ENCODE peak calls at places on chromosomes 12 and 14, in nine cellular contexts. One of them, this sample, is unnamed. For H3K36me3, the result is how much of the 10 kb centered on the place peaks cover.

GRCh38 chr12:645563-646071 is 17.6 kb downstream of the NINJ2 start:
- DNase-seq in left ventricle myocardium inferior: peak
- DNase-seq in stomach: peak
- DNase-seq in transverse colon: no peak
- DNase-seq in ovary: peak
- DNase-seq in left lung: no peak
- DNase-seq in heart left ventricle: peak
- DNase-seq in adrenal gland: peak
- DNase-seq in IMR-90: peak
- DNase-seq in this sample: peak

GRCh38 chr12:131043401-131043871 is 89.7 kb downstream of the ADGRD1 start:
- DNase-seq in left ventricle myocardium inferior: no peak
- DNase-seq in IMR-90: no peak
- DNase-seq in stomach: no peak
- DNase-seq in ovary: no peak
- DNase-seq in transverse colon: no peak
- DNase-seq in left lung: peak
- DNase-seq in heart left ventricle: no peak
- DNase-seq in adrenal gland: no peak
- DNase-seq in this sample: no peak

GRCh38 chr12:49296836-49297694 is 2.1 kb downstream of the PRPH start:
- DNase-seq in adrenal gland: peak
- DNase-seq in transverse colon: peak
- DNase-seq in stomach: peak
- DNase-seq in ovary: no peak
- DNase-seq in left ventricle myocardium inferior: no peak
- DNase-seq in heart left ventricle: no peak
- DNase-seq in left lung: peak
- DNase-seq in IMR-90: no peak
- DNase-seq in this sample: no peak

GRCh38 chr12:117968826-117969659 is at the start of gene KSR2:
- DNase-seq in IMR-90: no peak
- DNase-seq in left lung: peak
- DNase-seq in adrenal gland: peak
- DNase-seq in stomach: peak
- DNase-seq in transverse colon: peak
- DNase-seq in ovary: peak
- DNase-seq in left ventricle myocardium inferior: no peak
- DNase-seq in heart left ventricle: no peak
- DNase-seq in this sample: no peak

GRCh38 chr14:34700622-34701130 is 13.7 kb downstream of the CFL2 start:
- DNase-seq in stomach: no peak
- DNase-seq in transverse colon: no peak
- DNase-seq in adrenal gland: no peak
- DNase-seq in heart left ventricle: no peak
- DNase-seq in left ventricle myocardium inferior: no peak
- DNase-seq in ovary: no peak
- DNase-seq in IMR-90: no peak
- DNase-seq in left lung: no peak
- DNase-seq in this sample: no peak

GRCh38 chr12:29517265-29517664 is 19.8 kb upstream of the OVCH1 start:
- DNase-seq in left ventricle myocardium inferior: no peak
- DNase-seq in stomach: no peak
- DNase-seq in heart left ventricle: no peak
- DNase-seq in adrenal gland: no peak
- DNase-seq in IMR-90: no peak
- DNase-seq in left lung: no peak
- DNase-seq in transverse colon: no peak
- DNase-seq in ovary: no peak
- DNase-seq in this sample: no peak

GRCh38 chr12:63045020-63045860 is 105.8 kb downstream of the AVPR1A start:
- DNase-seq in stomach: no peak
- DNase-seq in left lung: no peak
- DNase-seq in heart left ventricle: no peak
- DNase-seq in transverse colon: no peak
- DNase-seq in left ventricle myocardium inferior: no peak
- DNase-seq in adrenal gland: no peak
- DNase-seq in IMR-90: peak
- DNase-seq in ovary: no peak
- DNase-seq in this sample: no peak

GRCh38 chr12:67052981-67053380 is 216.2 kb upstream of the CAND1 start:
- DNase-seq in stomach: no peak
- DNase-seq in left lung: no peak
- DNase-seq in adrenal gland: no peak
- DNase-seq in IMR-90: no peak
- DNase-seq in transverse colon: no peak
- DNase-seq in left ventricle myocardium inferior: no peak
- DNase-seq in heart left ventricle: no peak
- DNase-seq in ovary: no peak
- DNase-seq in this sample: no peak

GRCh38 chr12:45292486-45293195 is 76.7 kb downstream of the ANO6 start:
- DNase-seq in stomach: no peak
- DNase-seq in ovary: peak
- DNase-seq in heart left ventricle: no peak
- DNase-seq in adrenal gland: no peak
- DNase-seq in left ventricle myocardium inferior: no peak
- DNase-seq in left lung: no peak
- DNase-seq in transverse colon: peak
- DNase-seq in IMR-90: peak
- DNase-seq in this sample: no peak

GRCh38 chr12:122080149-122081107 is 1.9 kb downstream of the MLXIP start:
- DNase-seq in left ventricle myocardium inferior: peak
- DNase-seq in heart left ventricle: peak
- DNase-seq in stomach: peak
- DNase-seq in ovary: no peak
- DNase-seq in left lung: peak
- DNase-seq in transverse colon: peak
- DNase-seq in IMR-90: peak
- DNase-seq in adrenal gland: peak
- DNase-seq in this sample: peak

GRCh38 chr12:122079532-122080081 is 1.1 kb downstream of the MLXIP start:
- DNase-seq in stomach: no peak
- DNase-seq in left lung: peak
- DNase-seq in ovary: no peak
- DNase-seq in transverse colon: no peak
- DNase-seq in left ventricle myocardium inferior: no peak
- DNase-seq in IMR-90: no peak
- DNase-seq in adrenal gland: no peak
- DNase-seq in heart left ventricle: no peak
- DNase-seq in this sample: no peak

GRCh38 chr12:122076743-122077495 is 1.6 kb upstream of the MLXIP start:
- DNase-seq in left ventricle myocardium inferior: no peak
- DNase-seq in adrenal gland: no peak
- DNase-seq in IMR-90: no peak
- DNase-seq in stomach: no peak
- DNase-seq in transverse colon: peak
- DNase-seq in ovary: no peak
- DNase-seq in heart left ventricle: no peak
- DNase-seq in left lung: no peak
- DNase-seq in this sample: no peak

GRCh38 chr12:122079038-122079531 is 529 bp downstream of the MLXIP start:
- DNase-seq in left ventricle myocardium inferior: no peak
- DNase-seq in IMR-90: no peak
- DNase-seq in heart left ventricle: no peak
- DNase-seq in adrenal gland: peak
- DNase-seq in transverse colon: peak
- DNase-seq in left lung: peak
- DNase-seq in ovary: peak
- DNase-seq in stomach: peak
- DNase-seq in this sample: no peak

DNA sequence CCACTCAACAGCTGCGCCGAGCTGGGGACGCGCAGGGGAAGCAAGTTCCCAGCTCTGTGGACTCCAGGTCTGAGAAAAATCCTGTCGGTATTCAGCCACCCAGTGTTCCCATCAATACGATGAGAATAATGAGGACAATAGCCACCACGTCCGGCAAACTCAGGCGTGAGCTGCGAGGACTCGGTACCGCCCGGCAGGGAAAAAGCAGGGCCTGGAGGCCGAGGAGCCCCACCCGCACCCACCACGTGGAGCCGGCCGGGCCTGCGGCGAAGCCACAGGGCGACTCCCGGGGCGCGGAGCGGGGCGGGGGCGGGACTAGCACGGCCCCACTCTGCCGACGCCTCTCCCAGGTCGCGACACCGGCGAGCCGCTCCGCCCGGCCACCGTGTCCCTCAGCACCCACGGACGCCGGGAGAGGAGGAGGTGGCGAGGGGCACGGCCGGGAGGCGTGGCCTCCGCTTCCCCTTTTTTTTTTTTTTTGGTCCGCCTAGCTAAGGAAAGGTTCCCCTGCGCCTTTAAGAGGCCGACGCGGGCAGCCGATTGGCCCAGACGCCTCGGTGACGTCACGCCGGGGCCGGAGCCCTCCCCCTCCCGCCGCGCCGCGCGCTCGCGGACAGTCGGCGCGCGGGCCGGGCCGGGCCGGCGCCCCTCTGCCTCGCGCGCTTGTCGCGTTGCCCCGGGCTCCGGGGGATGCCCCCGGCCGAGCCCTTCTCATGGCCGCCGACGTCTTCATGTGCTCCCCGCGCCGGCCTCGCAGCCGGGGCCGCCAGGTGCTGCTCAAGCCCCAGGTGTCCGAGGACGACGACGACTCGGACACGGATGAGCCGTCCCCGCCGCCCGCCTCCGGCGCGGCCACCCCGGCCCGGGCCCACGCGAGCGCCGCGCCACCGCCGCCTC is at the start of gene MLXIP:
- DNase-seq in left lung: peak
- DNase-seq in transverse colon: peak
- DNase-seq in IMR-90: peak
- DNase-seq in left ventricle myocardium inferior: peak
- DNase-seq in stomach: peak
- DNase-seq in ovary: peak
- DNase-seq in heart left ventricle: peak
- DNase-seq in adrenal gland: peak
- DNase-seq in this sample: peak
- TF ChIP-seq CTCF in left lung: no peak
- TF ChIP-seq CTCF in transverse colon: no peak
- TF ChIP-seq CTCF in IMR-90: no peak
- TF ChIP-seq CTCF in left ventricle myocardium inferior: no peak
- TF ChIP-seq CTCF in stomach: no peak
- TF ChIP-seq CTCF in ovary: no peak
- TF ChIP-seq CTCF in heart left ventricle: no peak
- TF ChIP-seq CTCF in adrenal gland: no peak
- TF ChIP-seq CTCF in this sample: no peak

DNA sequence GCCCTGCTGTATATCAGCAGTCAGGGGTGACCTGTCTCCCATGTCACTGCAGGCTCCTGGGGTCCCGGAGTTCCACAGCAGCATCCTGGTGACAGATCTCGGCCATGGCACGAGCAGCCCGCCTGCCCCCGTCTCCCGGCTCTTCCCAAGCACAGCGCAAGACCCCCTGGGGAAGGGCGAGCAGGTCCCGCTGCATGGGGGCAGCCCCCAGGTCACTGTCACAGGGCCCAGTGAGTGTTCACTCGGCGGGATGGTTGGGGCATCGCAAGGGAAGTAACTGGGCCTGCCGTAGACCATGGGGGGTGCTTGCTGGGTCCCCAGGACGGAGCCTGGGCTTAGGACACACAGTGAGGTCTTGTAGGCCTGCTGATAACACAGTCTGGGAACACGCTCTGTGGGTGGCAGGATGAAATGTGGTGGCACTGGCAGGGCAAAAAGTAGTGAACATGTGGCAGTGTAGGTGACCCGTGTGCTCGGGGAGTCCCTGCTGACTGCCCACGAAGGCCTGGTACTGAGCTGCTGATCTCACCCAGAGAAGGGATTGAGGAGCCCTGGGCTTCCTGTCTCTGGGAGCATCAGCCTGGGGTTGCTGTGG is 38.5 kb downstream of the IL31 start:
- DNase-seq in stomach: no peak
- DNase-seq in IMR-90: no peak
- DNase-seq in left lung: no peak
- DNase-seq in adrenal gland: no peak
- DNase-seq in transverse colon: no peak
- DNase-seq in ovary: no peak
- DNase-seq in left ventricle myocardium inferior: no peak
- DNase-seq in heart left ventricle: no peak
- DNase-seq in this sample: no peak
- H3K36me3 ChIP-seq in stomach: half or more
- H3K36me3 ChIP-seq in IMR-90: half or more
- H3K36me3 ChIP-seq in left lung: under half
- H3K36me3 ChIP-seq in adrenal gland: under half
- H3K36me3 ChIP-seq in transverse colon: under half
- H3K36me3 ChIP-seq in ovary: under half
- H3K36me3 ChIP-seq in left ventricle myocardium inferior: half or more
- H3K36me3 ChIP-seq in heart left ventricle: under half
- H3K36me3 ChIP-seq in this sample: half or more

GRCh38 chr12:10182662-10183061 is 3.8 kb downstream of the TMEM52B start:
- DNase-seq in left lung: no peak
- DNase-seq in left ventricle myocardium inferior: no peak
- DNase-seq in IMR-90: peak
- DNase-seq in stomach: no peak
- DNase-seq in heart left ventricle: no peak
- DNase-seq in ovary: no peak
- DNase-seq in adrenal gland: no peak
- DNase-seq in transverse colon: no peak
- DNase-seq in this sample: no peak

GRCh38 chr12:10174986-10175614 is 3.2 kb upstream of the OLR1 start:
- DNase-seq in heart left ventricle: no peak
- DNase-seq in transverse colon: no peak
- DNase-seq in IMR-90: no peak
- DNase-seq in stomach: no peak
- DNase-seq in left ventricle myocardium inferior: no peak
- DNase-seq in adrenal gland: no peak
- DNase-seq in ovary: no peak
- DNase-seq in left lung: no peak
- DNase-seq in this sample: no peak

GRCh38 chr12:10175849-10176641 is 2.8 kb upstream of the TMEM52B start:
- DNase-seq in left lung: no peak
- DNase-seq in ovary: no peak
- DNase-seq in heart left ventricle: no peak
- DNase-seq in adrenal gland: no peak
- DNase-seq in IMR-90: no peak
- DNase-seq in stomach: no peak
- DNase-seq in left ventricle myocardium inferior: no peak
- DNase-seq in transverse colon: peak
- DNase-seq in this sample: no peak

GRCh38 chr12:10179871-10180270 is 1.0 kb downstream of the TMEM52B start:
- DNase-seq in adrenal gland: no peak
- DNase-seq in left ventricle myocardium inferior: no peak
- DNase-seq in transverse colon: no peak
- DNase-seq in left lung: no peak
- DNase-seq in heart left ventricle: no peak
- DNase-seq in ovary: no peak
- DNase-seq in IMR-90: peak
- DNase-seq in stomach: no peak
- DNase-seq in this sample: no peak

GRCh38 chr12:10178766-10179165 is at the start of gene TMEM52B:
- DNase-seq in transverse colon: no peak
- DNase-seq in stomach: no peak
- DNase-seq in left ventricle myocardium inferior: no peak
- DNase-seq in heart left ventricle: no peak
- DNase-seq in IMR-90: no peak
- DNase-seq in ovary: no peak
- DNase-seq in adrenal gland: no peak
- DNase-seq in left lung: no peak
- DNase-seq in this sample: no peak
- H3K27ac ChIP-seq in transverse colon: no peak
- H3K27ac ChIP-seq in stomach: no peak
- H3K27ac ChIP-seq in left ventricle myocardium inferior: no peak
- H3K27ac ChIP-seq in heart left ventricle: no peak
- H3K27ac ChIP-seq in IMR-90: peak
- H3K27ac ChIP-seq in ovary: no peak
- H3K27ac ChIP-seq in adrenal gland: no peak
- H3K27ac ChIP-seq in left lung: no peak
- H3K27ac ChIP-seq in this sample: no peak

GRCh38 chr12:43728117-43728516 is 30.5 kb downstream of the PUS7L start:
- DNase-seq in transverse colon: no peak
- DNase-seq in left ventricle myocardium inferior: no peak
- DNase-seq in IMR-90: no peak
- DNase-seq in ovary: no peak
- DNase-seq in adrenal gland: no peak
- DNase-seq in left lung: no peak
- DNase-seq in heart left ventricle: no peak
- DNase-seq in stomach: no peak
- DNase-seq in this sample: no peak
- TF ChIP-seq CTCF in transverse colon: no peak
- TF ChIP-seq CTCF in left ventricle myocardium inferior: peak
- TF ChIP-seq CTCF in IMR-90: peak
- TF ChIP-seq CTCF in ovary: no peak
- TF ChIP-seq CTCF in adrenal gland: peak
- TF ChIP-seq CTCF in left lung: peak
- TF ChIP-seq CTCF in heart left ventricle: peak
- TF ChIP-seq CTCF in stomach: no peak
- TF ChIP-seq CTCF in this sample: no peak

This sample was measured in right atrium auricular region.